ENCODE peak calls at places on chromosome X, in four cellular contexts. E is WTC11, Y is HepG2, B is K562. T is an unnamed sample.

GRCh38 chrX:114619874-114620273 is 36.0 kb downstream of the HTR2C start:
- DNase-seq in E (no peak), Y (no peak), B (peak), T (peak)

GRCh38 chrX:95885074-95885473 is 799.6 kb upstream of the DIAPH2 start:
- DNase-seq in E (no peak), Y (no peak), B (no peak), T (no peak)

GRCh38 chrX:19866626-19867410 is 20.6 kb downstream of the SH3KBP1 start:
- DNase-seq in E (no peak), Y (no peak), B (no peak), T (no peak)

GRCh38 chrX:39157796-39158195 is 356.5 kb downstream of the MID1IP1 start:
- DNase-seq in E (no peak), Y (no peak), B (no peak), T (no peak)

GRCh38 chrX:130055103-130055502 is 55.2 kb downstream of the ELF4 start:
- DNase-seq in E (no peak), Y (no peak), B (no peak), T (no peak)

GRCh38 chrX:130085551-130085986 is 24.7 kb downstream of the ELF4 start:
- DNase-seq in E (no peak), Y (no peak), B (no peak), T (no peak)

GRCh38 chrX:109859673-109860072 is 126.6 kb upstream of the ACSL4 start:
- DNase-seq in E (no peak), Y (no peak), B (peak), T (no peak)

GRCh38 chrX:25858273-25858880 is 279.8 kb upstream of the MAGEB18 start:
- DNase-seq in E (no peak), Y (no peak), B (no peak), T (no peak)

GRCh38 chrX:8083276-8083675 is 87.8 kb downstream of the VCX2 start:
- DNase-seq in E (no peak), Y (no peak), B (no peak), T (no peak)

GRCh38 chrX:123740006-123740405 is 7.2 kb upstream of the THOC2 start:
- DNase-seq in E (no peak), Y (no peak), B (no peak), T (peak)

GRCh38 chrX:150182176-150182575 is 180.9 kb upstream of the MAMLD1 start:
- DNase-seq in E (no peak), Y (no peak), B (no peak), T (no peak)

GRCh38 chrX:21166302-21166982 is 207.8 kb upstream of the CNKSR2 start:
- DNase-seq in E (no peak), Y (peak), B (no peak), T (no peak)

GRCh38 chrX:69090022-69090421 is 75.2 kb downstream of the PJA1 start:
- DNase-seq in E (no peak), Y (no peak), B (no peak), T (no peak)

GRCh38 chrX:132086717-132087116 is 41.1 kb downstream of the FRMD7 start:
- DNase-seq in E (no peak), Y (no peak), B (no peak), T (no peak)
- TF ChIP-seq ELF4 in E (no peak), Y (no peak), B (no peak), T (no peak)

DNA sequence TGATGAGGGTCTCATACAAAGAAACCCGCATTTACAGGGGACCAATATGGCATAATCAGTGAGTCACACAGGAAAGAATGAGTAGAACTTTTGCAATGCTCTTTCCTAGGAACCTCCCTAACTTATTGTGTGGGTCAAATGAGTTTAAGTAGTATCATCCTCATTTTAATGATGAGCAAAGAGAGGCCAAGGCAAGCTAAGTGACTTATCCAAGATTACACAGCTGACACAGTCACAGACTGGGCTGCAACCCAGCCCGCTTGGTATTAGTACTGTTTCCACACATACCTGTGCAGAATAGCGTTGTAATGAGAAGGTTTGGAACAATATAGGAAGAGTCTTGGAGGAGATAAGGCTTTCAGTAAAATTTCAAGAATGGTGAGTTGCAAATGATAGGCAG is 91.0 kb upstream of the PPP1R2C start:
- DNase-seq in E (no peak), Y (no peak), B (no peak), T (no peak)
- TF ChIP-seq ELF4 in E (no peak), Y (no peak), B (no peak), T (no peak)

DNA sequence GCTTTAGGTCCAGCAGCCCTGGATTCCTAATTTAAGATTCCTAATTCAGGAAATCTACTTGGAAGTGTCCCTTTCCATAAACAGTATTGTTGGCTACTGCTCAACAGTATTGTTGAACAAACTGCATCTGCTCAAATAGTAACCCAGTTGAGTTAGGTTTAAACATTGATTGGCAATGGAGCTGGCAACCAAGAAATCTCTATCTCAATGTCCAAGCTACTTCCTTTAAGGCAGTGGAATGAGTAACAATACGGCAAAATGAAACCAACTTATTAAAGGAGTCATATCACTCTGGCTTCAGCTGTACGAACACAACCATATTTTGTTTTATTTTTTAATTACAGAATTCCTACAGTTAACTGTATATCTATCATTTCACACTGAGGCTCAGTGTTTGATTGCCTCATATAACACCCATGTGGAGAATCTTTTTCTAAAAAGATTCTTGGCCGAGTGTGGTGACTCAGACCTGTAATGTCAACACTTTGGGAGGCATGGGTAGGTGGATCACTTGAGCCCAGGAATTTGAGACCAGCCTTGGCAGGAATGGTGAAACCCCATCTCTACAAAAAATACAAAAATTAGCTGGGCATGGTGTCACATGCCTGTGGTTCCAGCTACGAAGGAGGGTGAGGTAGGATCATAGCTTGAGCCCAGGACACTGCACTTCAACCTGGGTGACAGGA is 71.7 kb upstream of the IL13RA1 start:
- DNase-seq in E (no peak), Y (peak), B (no peak), T (no peak)
- TF ChIP-seq ELF4 in E (no peak), Y (no peak), B (no peak), T (no peak)

GRCh38 chrX:18549643-18550042 is 122.3 kb downstream of the RS1 start:
- DNase-seq in E (peak), Y (no peak), B (no peak), T (no peak)
- TF ChIP-seq ELF4 in E (no peak), Y (no peak), B (no peak), T (no peak)

GRCh38 chrX:24186483-24186882 is 37.0 kb downstream of the ZFX start:
- DNase-seq in E (no peak), Y (no peak), B (no peak), T (no peak)

GRCh38 chrX:24189490-24189889 is 40.0 kb downstream of the ZFX start:
- DNase-seq in E (no peak), Y (peak), B (no peak), T (no peak)

GRCh38 chrX:24186986-24187385 is 37.5 kb downstream of the ZFX start:
- DNase-seq in E (no peak), Y (peak), B (no peak), T (no peak)

GRCh38 chrX:24196509-24196908 is 47.0 kb downstream of the ZFX start:
- DNase-seq in E (no peak), Y (no peak), B (no peak), T (no peak)

GRCh38 chrX:24190500-24191156 is 41.1 kb downstream of the ZFX start:
- DNase-seq in E (no peak), Y (peak), B (no peak), T (no peak)
- TF ChIP-seq ELF4 in E (no peak), Y (no peak), B (no peak), T (no peak)

DNA sequence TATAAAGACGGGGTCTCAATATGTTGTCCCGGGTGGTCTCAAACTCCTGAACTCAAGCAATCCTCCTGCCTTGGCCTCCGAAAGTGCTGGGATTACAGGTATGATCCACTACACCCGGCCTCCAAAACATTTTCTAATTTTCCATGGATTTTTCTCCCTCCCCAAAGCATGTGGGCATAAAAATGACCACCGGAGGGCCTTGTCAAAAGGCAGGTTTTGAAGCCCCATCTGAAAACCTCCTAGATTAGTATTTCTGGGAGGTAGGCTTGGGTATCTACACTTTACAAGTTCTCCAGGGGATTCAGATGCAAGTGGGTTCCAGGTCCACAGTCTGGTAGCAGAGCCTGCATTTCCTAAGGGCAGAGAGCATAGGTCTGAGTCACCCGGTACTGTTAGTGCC is 1.4 kb upstream of the GPR173 start:
- DNase-seq in E (no peak), Y (no peak), B (no peak), T (no peak)
- TF ChIP-seq ELF4 in E (no peak), Y (no peak), B (no peak), T (no peak)

DNA sequence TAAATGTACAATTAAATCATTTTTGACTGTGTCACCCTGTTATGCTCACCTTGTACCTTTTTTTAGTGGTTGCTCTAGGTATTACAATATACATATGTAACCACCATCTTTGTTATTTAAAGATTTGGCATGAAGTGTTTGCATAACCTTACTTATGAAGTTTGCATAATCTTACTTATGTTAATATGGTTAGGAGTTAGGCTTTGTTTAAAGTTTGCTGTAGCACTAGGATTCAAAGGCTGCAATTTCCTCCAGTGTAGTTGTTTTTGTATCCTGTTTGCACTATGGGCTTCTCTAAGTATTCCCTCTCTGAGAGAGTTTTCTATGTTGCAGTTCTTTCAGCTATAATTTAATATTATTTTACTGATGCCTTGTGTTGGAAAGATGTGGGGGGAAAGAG is 15.0 kb upstream of the GSPT2 start:
- DNase-seq in E (no peak), Y (no peak), B (no peak), T (no peak)
- TF ChIP-seq ELF4 in E (no peak), Y (no peak), B (no peak), T (no peak)

GRCh38 chrX:140524556-140524955 is 19.7 kb upstream of the SOX3 start:
- DNase-seq in E (no peak), Y (no peak), B (no peak), T (no peak)
- TF ChIP-seq ELF4 in E (no peak), Y (no peak), B (no peak), T (no peak)

GRCh38 chrX:17585006-17585405 is 152.3 kb upstream of the SCML1 start:
- DNase-seq in E (no peak), Y (no peak), B (no peak), T (no peak)

GRCh38 chrX:17587352-17587751 is 149.9 kb upstream of the SCML1 start:
- DNase-seq in E (no peak), Y (no peak), B (no peak), T (no peak)

GRCh38 chrX:17581650-17582049 is 155.6 kb upstream of the SCML1 start:
- DNase-seq in E (no peak), Y (no peak), B (no peak), T (no peak)

GRCh38 chrX:17580529-17581155 is 156.7 kb upstream of the SCML1 start:
- DNase-seq in E (no peak), Y (no peak), B (no peak), T (no peak)

GRCh38 chrX:17584248-17584681 is 153.0 kb upstream of the SCML1 start:
- DNase-seq in E (no peak), Y (no peak), B (no peak), T (no peak)
- TF ChIP-seq ELF4 in E (no peak), Y (no peak), B (no peak), T (no peak)

GRCh38 chrX:134186362-134187121 is 50.4 kb upstream of the CCDC160 start:
- DNase-seq in E (no peak), Y (no peak), B (no peak), T (peak)

GRCh38 chrX:134181261-134181660 is 55.7 kb upstream of the CCDC160 start:
- DNase-seq in E (no peak), Y (no peak), B (no peak), T (no peak)

GRCh38 chrX:134180566-134180965 is 56.4 kb upstream of the CCDC160 start:
- DNase-seq in E (no peak), Y (no peak), B (no peak), T (no peak)

GRCh38 chrX:134183665-134184064 is 53.3 kb upstream of the CCDC160 start:
- DNase-seq in E (no peak), Y (no peak), B (no peak), T (no peak)

DNA sequence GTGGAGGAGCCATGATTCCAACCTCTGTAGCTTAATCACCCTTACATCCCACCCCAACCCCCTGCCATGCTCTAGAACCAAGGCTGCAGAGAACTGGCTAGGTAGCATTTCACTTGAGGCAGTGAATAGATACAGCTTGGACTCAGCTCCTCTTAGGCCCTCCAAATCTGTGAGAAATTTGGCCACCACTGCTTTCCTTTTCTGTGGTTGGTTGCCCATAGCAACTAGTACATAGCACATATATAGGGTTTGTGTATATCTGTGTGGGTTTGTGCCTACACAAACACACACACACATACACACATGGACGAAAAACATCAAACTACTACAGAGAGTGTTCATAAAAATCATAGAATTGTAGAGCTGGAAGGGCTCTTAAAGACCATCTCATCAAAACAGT is 52.0 kb upstream of the CCDC160 start:
- DNase-seq in E (no peak), Y (no peak), B (no peak), T (no peak)
- TF ChIP-seq ELF4 in E (no peak), Y (no peak), B (no peak), T (no peak)

T was measured in HEK293T.